ENCODE peak calls at places on chromosome 13, in seven cellular contexts. L is A549, G is SK-N-SH, P is GM12878, R is HepG2, D is K562, C is HCT116. E is an unnamed sample.

GRCh38 chr13:41597348-41598041 is 140.1 kb downstream of the RGCC start:
- DNase-seq in L (no peak), G (no peak), P (no peak), R (no peak), D (no peak), C (no peak), E (no peak)

GRCh38 chr13:50243926-50244325 is 228.7 kb downstream of the KCNRG start:
- DNase-seq in L (no peak), G (no peak), P (no peak), R (no peak), D (no peak), C (no peak), E (no peak)

GRCh38 chr13:106243011-106243410 is 292.5 kb downstream of the EFNB2 start:
- DNase-seq in L (no peak), G (no peak), P (no peak), R (no peak), D (no peak), C (no peak), E (no peak)

GRCh38 chr13:41548870-41549269 is 91.5 kb downstream of the RGCC start:
- DNase-seq in L (no peak), G (no peak), P (no peak), R (no peak), D (no peak), C (no peak), E (no peak)

GRCh38 chr13:28392896-28393295 is 102.0 kb downstream of the FLT1 start:
- DNase-seq in L (no peak), G (no peak), P (no peak), R (no peak), D (no peak), C (no peak), E (no peak)

GRCh38 chr13:88000239-88000638 is 329.1 kb downstream of the SLITRK5 start:
- DNase-seq in L (no peak), G (no peak), P (no peak), R (no peak), D (no peak), C (no peak), E (no peak)

GRCh38 chr13:45333251-45333972 is 7.6 kb downstream of the TPT1 start:
- DNase-seq in L (no peak), G (no peak), P (no peak), R (no peak), D (no peak), C (no peak), E (no peak)

GRCh38 chr13:95267662-95268369 is 33.4 kb downstream of the ABCC4 start:
- DNase-seq in L (peak; percentile 85), G (no peak), P (no peak), R (peak; percentile 45), D (peak; percentile 44), C (no peak), E (no peak)

GRCh38 chr13:51276684-51277083 is 54.5 kb downstream of the FAM124A start:
- DNase-seq in L (no peak), G (no peak), P (no peak), R (no peak), D (no peak), C (no peak), E (no peak)

GRCh38 chr13:75327132-75327505 is 154.8 kb downstream of the TBC1D4 start:
- DNase-seq in L (no peak), G (no peak), P (no peak), R (no peak), D (no peak), C (no peak), E (no peak)

GRCh38 chr13:79722885-79723445 is 242.0 kb downstream of the NDFIP2 start:
- DNase-seq in L (no peak), G (no peak), P (no peak), R (no peak), D (no peak), C (no peak), E (no peak)

GRCh38 chr13:51793570-51794273 is 10.2 kb downstream of the DHRS12 start:
- DNase-seq in L (peak; percentile 53), G (no peak), P (peak; percentile 70), R (no peak), D (peak; percentile 62), C (peak; percentile 55), E (no peak)

GRCh38 chr13:33279898-33280549 is 5.5 kb downstream of the STARD13 start:
- DNase-seq in L (peak; percentile 77), G (no peak), P (no peak), R (peak; percentile 47), D (no peak), C (no peak), E (no peak)

GRCh38 chr13:75418997-75419396 is 63.0 kb downstream of the TBC1D4 start:
- DNase-seq in L (no peak), G (no peak), P (no peak), R (no peak), D (no peak), C (no peak), E (no peak)

GRCh38 chr13:19561585-19561984 is 253 bp upstream of the TPTE2 start:
- DNase-seq in L (no peak), G (peak; percentile 6), P (no peak), R (no peak), D (no peak), C (no peak), E (no peak)

GRCh38 chr13:94192576-94192975 is 286.9 kb downstream of the DCT start:
- DNase-seq in L (peak; percentile 13), G (no peak), P (no peak), R (peak; percentile 30), D (no peak), C (no peak), E (peak; percentile 63)

GRCh38 chr13:110697842-110698241 is 8.1 kb downstream of the CARS2 start:
- DNase-seq in L (no peak), G (no peak), P (no peak), R (no peak), D (no peak), C (no peak), E (no peak)

GRCh38 chr13:30371649-30372265 is 50.5 kb upstream of the UBE2L5 start:
- DNase-seq in L (peak; percentile 7), G (no peak), P (peak; percentile 96), R (peak; percentile 35), D (no peak), C (peak; percentile 21), E (no peak)

GRCh38 chr13:39385621-39386231 is 217.3 kb downstream of the LHFPL6 start:
- DNase-seq in L (no peak), G (no peak), P (no peak), R (no peak), D (no peak), C (no peak), E (peak; percentile 96)

GRCh38 chr13:98103942-98104880 is 38.7 kb upstream of the FARP1 start:
- DNase-seq in L (peak; percentile 43), G (peak; percentile 27), P (no peak), R (peak; percentile 47), D (no peak), C (no peak), E (peak; percentile 27)

GRCh38 chr13:35704331-35704730 is 227.8 kb upstream of the MAB21L1 start:
- DNase-seq in L (peak; percentile 15), G (no peak), P (no peak), R (no peak), D (no peak), C (no peak), E (no peak)

GRCh38 chr13:29540334-29540733 is 55.2 kb downstream of the SLC7A1 start:
- DNase-seq in L (no peak), G (no peak), P (no peak), R (no peak), D (no peak), C (no peak), E (peak; percentile 41)

GRCh38 chr13:29438772-29439171 is 156.7 kb downstream of the SLC7A1 start:
- DNase-seq in L (no peak), G (no peak), P (no peak), R (no peak), D (no peak), C (no peak), E (no peak)

DNA sequence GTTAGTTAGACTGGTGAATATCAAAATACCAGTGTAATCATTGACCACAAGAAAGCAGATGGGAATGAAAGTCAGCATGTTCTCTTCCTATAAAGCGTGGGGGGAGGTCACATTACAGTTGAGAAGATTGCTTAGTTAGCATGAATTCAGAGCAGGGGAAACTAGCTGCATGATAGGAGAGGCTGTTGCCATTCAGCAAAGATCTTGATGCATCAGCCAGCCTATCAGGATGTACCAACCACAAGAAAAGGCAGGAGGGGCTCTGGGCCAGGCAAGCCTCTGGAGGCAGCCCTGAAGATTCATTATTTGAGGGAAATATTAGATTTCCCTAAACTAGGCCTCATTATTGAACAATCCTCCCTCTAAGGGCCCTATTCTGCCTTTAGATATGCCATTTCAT is 5.0 kb upstream of the MTMR6 start:
- DNase-seq in L (no peak), G (peak; percentile 30), P (no peak), R (no peak), D (peak; percentile 33), C (no peak), E (peak; percentile 57)
- TF ChIP-seq REST in L (no peak), G (no peak), P (no peak), R (no peak), D (no peak), C (no peak), E (no peak)

DNA sequence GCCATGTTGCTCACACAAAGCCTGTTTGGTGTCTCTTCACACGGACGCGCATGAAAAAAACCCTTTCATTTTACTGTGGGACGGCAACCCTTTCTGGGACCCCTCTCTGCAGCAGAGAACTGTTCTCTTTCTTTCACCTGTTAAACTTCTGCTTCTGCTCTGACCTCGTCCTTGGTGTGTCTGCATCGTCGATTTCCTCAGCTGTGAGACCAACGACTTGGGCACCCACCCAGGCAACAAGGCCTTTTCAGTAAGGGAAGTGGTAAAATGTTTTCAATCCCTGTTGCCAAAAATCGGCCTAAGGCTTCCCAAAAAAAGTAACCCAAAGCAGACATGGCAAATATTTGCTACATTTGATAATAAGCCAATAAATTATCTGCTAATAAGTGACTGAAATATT is 515.3 kb downstream of the IRS2 start:
- DNase-seq in L (no peak), G (no peak), P (no peak), R (no peak), D (no peak), C (no peak), E (no peak)
- H3K4me2 ChIP-seq in L (peak overlapping the region; percentile 83), G (no peak overlapping the region), P (no peak overlapping the region), R (no peak overlapping the region), D (no peak overlapping the region), C (peak overlapping the region; percentile 61), E (peak overlapping the region; percentile 56)

DNA sequence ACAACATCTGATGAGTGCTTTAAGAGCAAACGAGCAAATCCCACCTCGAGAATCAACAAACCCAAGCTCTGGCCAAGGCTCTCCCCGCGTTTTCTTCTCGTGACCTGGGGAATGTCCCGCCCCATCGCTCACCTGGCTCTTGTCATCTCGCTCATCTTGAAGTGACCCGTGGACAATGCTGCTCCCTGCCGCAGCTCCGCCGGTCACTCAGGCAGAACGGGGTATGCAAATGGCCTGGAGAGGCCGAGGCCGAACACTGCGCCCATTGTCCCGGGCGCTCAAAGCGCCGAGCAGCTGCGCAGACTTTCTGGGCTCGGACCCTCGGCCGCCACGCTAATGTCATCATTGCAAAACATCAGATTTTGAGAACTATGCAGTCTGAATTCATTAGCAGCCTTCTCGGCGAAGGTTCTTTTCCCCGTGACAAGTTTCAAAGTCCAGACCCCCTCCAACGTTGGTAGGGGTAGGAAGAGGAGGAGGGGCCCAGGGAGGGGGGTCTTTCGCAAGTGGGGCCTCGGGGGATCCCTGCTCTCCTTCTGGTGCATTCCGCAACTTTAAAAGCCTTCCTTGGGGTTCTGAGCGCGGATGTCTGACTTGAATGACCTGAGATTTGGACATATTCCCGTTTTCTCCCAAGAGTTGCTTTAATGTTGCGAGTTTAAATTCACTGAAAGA is 39.7 kb downstream of the SOX1 start:
- DNase-seq in L (no peak), G (no peak), P (no peak), R (peak; percentile 6), D (no peak), C (no peak), E (peak; percentile 68)
- TF ChIP-seq REST in L (no peak), G (no peak), P (no peak), R (no peak), D (no peak), C (no peak), E (no peak)

GRCh38 chr13:77980592-77980991 is 62.0 kb upstream of the EDNRB start:
- DNase-seq in L (peak; percentile 31), G (no peak), P (no peak), R (no peak), D (no peak), C (no peak), E (no peak)
- H3K4me2 ChIP-seq in L (peak overlapping the region; percentile 20), G (peak overlapping the region; percentile 6), P (no peak overlapping the region), R (no peak overlapping the region), D (no peak overlapping the region), C (no peak overlapping the region), E (no peak overlapping the region)

E was measured in GM23338.